ENCODE peak calls at places on chromosomes 6 and 20, in eight cellular contexts. One of them, this sample, is unnamed.

GRCh38 chr6:159608961-159609673 is 83.9 kb downstream of the SOD2 start:
- DNase-seq in fibroblast of the aortic adventitia: peak
- DNase-seq in heart left ventricle: no peak
- DNase-seq in thoracic aorta: no peak
- DNase-seq in left lung: no peak
- DNase-seq in ovary: no peak
- DNase-seq in testis: peak
- DNase-seq in colonic mucosa: no peak
- DNase-seq in this sample: no peak

GRCh38 chr20:39660965-39661364 is 698.8 kb downstream of the DHX35 start:
- DNase-seq in testis: no peak
- DNase-seq in colonic mucosa: no peak
- DNase-seq in thoracic aorta: no peak
- DNase-seq in ovary: no peak
- DNase-seq in heart left ventricle: no peak
- DNase-seq in left lung: no peak
- DNase-seq in fibroblast of the aortic adventitia: no peak
- DNase-seq in this sample: no peak

GRCh38 chr6:157732007-157732406 is 91.0 kb upstream of the SNX9 start:
- DNase-seq in thoracic aorta: no peak
- DNase-seq in testis: no peak
- DNase-seq in colonic mucosa: no peak
- DNase-seq in ovary: no peak
- DNase-seq in fibroblast of the aortic adventitia: no peak
- DNase-seq in left lung: no peak
- DNase-seq in heart left ventricle: no peak
- DNase-seq in this sample: no peak

GRCh38 chr6:168117942-168118341 is 38.9 kb upstream of the FRMD1 start:
- DNase-seq in left lung: no peak
- DNase-seq in fibroblast of the aortic adventitia: no peak
- DNase-seq in thoracic aorta: no peak
- DNase-seq in testis: no peak
- DNase-seq in ovary: peak
- DNase-seq in colonic mucosa: no peak
- DNase-seq in heart left ventricle: no peak
- DNase-seq in this sample: no peak

GRCh38 chr6:21526974-21527373 is 66.6 kb upstream of the SOX4 start:
- DNase-seq in testis: no peak
- DNase-seq in heart left ventricle: no peak
- DNase-seq in fibroblast of the aortic adventitia: no peak
- DNase-seq in colonic mucosa: no peak
- DNase-seq in left lung: no peak
- DNase-seq in thoracic aorta: no peak
- DNase-seq in ovary: no peak
- DNase-seq in this sample: no peak

GRCh38 chr6:47157063-47157462 is 114.9 kb upstream of the ADGRF1 start:
- DNase-seq in colonic mucosa: no peak
- DNase-seq in heart left ventricle: no peak
- DNase-seq in thoracic aorta: no peak
- DNase-seq in left lung: no peak
- DNase-seq in ovary: no peak
- DNase-seq in fibroblast of the aortic adventitia: no peak
- DNase-seq in testis: no peak
- DNase-seq in this sample: no peak

GRCh38 chr20:24958506-24959385 is 9.7 kb downstream of the CST7 start:
- DNase-seq in thoracic aorta: no peak
- DNase-seq in ovary: no peak
- DNase-seq in fibroblast of the aortic adventitia: no peak
- DNase-seq in heart left ventricle: no peak
- DNase-seq in left lung: no peak
- DNase-seq in testis: no peak
- DNase-seq in colonic mucosa: peak
- DNase-seq in this sample: no peak

GRCh38 chr6:136751478-136751956 is 40.8 kb downstream of the MAP3K5 start:
- DNase-seq in testis: no peak
- DNase-seq in thoracic aorta: no peak
- DNase-seq in fibroblast of the aortic adventitia: peak
- DNase-seq in ovary: no peak
- DNase-seq in left lung: no peak
- DNase-seq in colonic mucosa: peak
- DNase-seq in heart left ventricle: no peak
- DNase-seq in this sample: no peak

GRCh38 chr20:57434390-57434700 is 43.1 kb downstream of the RBM38 start:
- DNase-seq in ovary: no peak
- DNase-seq in thoracic aorta: no peak
- DNase-seq in testis: peak
- DNase-seq in fibroblast of the aortic adventitia: no peak
- DNase-seq in left lung: peak
- DNase-seq in colonic mucosa: no peak
- DNase-seq in heart left ventricle: no peak
- DNase-seq in this sample: no peak
- TF ChIP-seq CTCF in ovary: no peak
- TF ChIP-seq CTCF in thoracic aorta: no peak
- TF ChIP-seq CTCF in testis: no peak
- TF ChIP-seq CTCF in fibroblast of the aortic adventitia: no peak
- TF ChIP-seq CTCF in left lung: no peak
- TF ChIP-seq CTCF in colonic mucosa: no peak
- TF ChIP-seq CTCF in heart left ventricle: peak
- TF ChIP-seq CTCF in this sample: no peak

GRCh38 chr6:3841066-3841454 is 8.1 kb upstream of the FAM50B start:
- DNase-seq in testis: no peak
- DNase-seq in thoracic aorta: no peak
- DNase-seq in heart left ventricle: no peak
- DNase-seq in left lung: no peak
- DNase-seq in ovary: no peak
- DNase-seq in colonic mucosa: no peak
- DNase-seq in fibroblast of the aortic adventitia: peak
- DNase-seq in this sample: no peak

GRCh38 chr6:3841711-3842565 is 7.2 kb upstream of the FAM50B start:
- DNase-seq in testis: no peak
- DNase-seq in ovary: no peak
- DNase-seq in heart left ventricle: no peak
- DNase-seq in thoracic aorta: no peak
- DNase-seq in colonic mucosa: no peak
- DNase-seq in fibroblast of the aortic adventitia: peak
- DNase-seq in left lung: no peak
- DNase-seq in this sample: peak

GRCh38 chr6:3844097-3844463 is 5.1 kb upstream of the FAM50B start:
- DNase-seq in ovary: no peak
- DNase-seq in left lung: no peak
- DNase-seq in thoracic aorta: no peak
- DNase-seq in colonic mucosa: no peak
- DNase-seq in fibroblast of the aortic adventitia: peak
- DNase-seq in testis: no peak
- DNase-seq in heart left ventricle: no peak
- DNase-seq in this sample: no peak

GRCh38 chr6:3847521-3847920 is 1.7 kb upstream of the FAM50B start:
- DNase-seq in testis: no peak
- DNase-seq in heart left ventricle: no peak
- DNase-seq in thoracic aorta: no peak
- DNase-seq in left lung: no peak
- DNase-seq in colonic mucosa: no peak
- DNase-seq in ovary: no peak
- DNase-seq in fibroblast of the aortic adventitia: no peak
- DNase-seq in this sample: no peak

GRCh38 chr6:3843379-3844096 is 5.6 kb upstream of the FAM50B start:
- DNase-seq in colonic mucosa: no peak
- DNase-seq in testis: no peak
- DNase-seq in heart left ventricle: no peak
- DNase-seq in left lung: no peak
- DNase-seq in ovary: no peak
- DNase-seq in fibroblast of the aortic adventitia: no peak
- DNase-seq in thoracic aorta: no peak
- DNase-seq in this sample: no peak
- H3K4me3 ChIP-seq in colonic mucosa: no peak
- H3K4me3 ChIP-seq in testis: no peak
- H3K4me3 ChIP-seq in heart left ventricle: no peak
- H3K4me3 ChIP-seq in left lung: no peak
- H3K4me3 ChIP-seq in ovary: no peak
- H3K4me3 ChIP-seq in fibroblast of the aortic adventitia: no peak
- H3K4me3 ChIP-seq in thoracic aorta: no peak
- H3K4me3 ChIP-seq in this sample: no peak

GRCh38 chr6:137776256-137776655 is 90.8 kb upstream of the TNFAIP3 start:
- DNase-seq in heart left ventricle: no peak
- DNase-seq in testis: no peak
- DNase-seq in left lung: no peak
- DNase-seq in colonic mucosa: no peak
- DNase-seq in thoracic aorta: no peak
- DNase-seq in ovary: no peak
- DNase-seq in fibroblast of the aortic adventitia: no peak
- DNase-seq in this sample: no peak

GRCh38 chr6:137777299-137778075 is 89.6 kb upstream of the TNFAIP3 start:
- DNase-seq in left lung: no peak
- DNase-seq in thoracic aorta: no peak
- DNase-seq in colonic mucosa: no peak
- DNase-seq in heart left ventricle: no peak
- DNase-seq in ovary: no peak
- DNase-seq in testis: no peak
- DNase-seq in fibroblast of the aortic adventitia: peak
- DNase-seq in this sample: no peak

GRCh38 chr6:137775720-137776119 is 91.3 kb upstream of the TNFAIP3 start:
- DNase-seq in thoracic aorta: no peak
- DNase-seq in testis: no peak
- DNase-seq in heart left ventricle: no peak
- DNase-seq in colonic mucosa: no peak
- DNase-seq in left lung: no peak
- DNase-seq in fibroblast of the aortic adventitia: peak
- DNase-seq in ovary: no peak
- DNase-seq in this sample: no peak

GRCh38 chr6:137775192-137775591 is 91.9 kb upstream of the TNFAIP3 start:
- DNase-seq in left lung: no peak
- DNase-seq in thoracic aorta: no peak
- DNase-seq in heart left ventricle: no peak
- DNase-seq in ovary: no peak
- DNase-seq in colonic mucosa: no peak
- DNase-seq in fibroblast of the aortic adventitia: no peak
- DNase-seq in testis: no peak
- DNase-seq in this sample: no peak

GRCh38 chr6:137776786-137777185 is 90.3 kb upstream of the TNFAIP3 start:
- DNase-seq in left lung: no peak
- DNase-seq in thoracic aorta: no peak
- DNase-seq in testis: no peak
- DNase-seq in ovary: no peak
- DNase-seq in colonic mucosa: no peak
- DNase-seq in fibroblast of the aortic adventitia: peak
- DNase-seq in heart left ventricle: no peak
- DNase-seq in this sample: no peak
- TF ChIP-seq CTCF in left lung: no peak
- TF ChIP-seq CTCF in thoracic aorta: no peak
- TF ChIP-seq CTCF in testis: no peak
- TF ChIP-seq CTCF in ovary: no peak
- TF ChIP-seq CTCF in colonic mucosa: no peak
- TF ChIP-seq CTCF in fibroblast of the aortic adventitia: peak
- TF ChIP-seq CTCF in heart left ventricle: no peak
- TF ChIP-seq CTCF in this sample: no peak

GRCh38 chr20:49343246-49343645 is 65.4 kb upstream of the ZNFX1 start:
- DNase-seq in colonic mucosa: no peak
- DNase-seq in testis: no peak
- DNase-seq in heart left ventricle: no peak
- DNase-seq in left lung: no peak
- DNase-seq in ovary: no peak
- DNase-seq in thoracic aorta: no peak
- DNase-seq in fibroblast of the aortic adventitia: no peak
- DNase-seq in this sample: no peak
- H3K4me3 ChIP-seq in colonic mucosa: no peak
- H3K4me3 ChIP-seq in testis: no peak
- H3K4me3 ChIP-seq in heart left ventricle: no peak
- H3K4me3 ChIP-seq in left lung: no peak
- H3K4me3 ChIP-seq in ovary: no peak
- H3K4me3 ChIP-seq in thoracic aorta: no peak
- H3K4me3 ChIP-seq in fibroblast of the aortic adventitia: no peak
- H3K4me3 ChIP-seq in this sample: no peak

GRCh38 chr20:50717974-50718761 is 13.2 kb upstream of the PARD6B start:
- DNase-seq in thoracic aorta: no peak
- DNase-seq in colonic mucosa: no peak
- DNase-seq in ovary: no peak
- DNase-seq in fibroblast of the aortic adventitia: no peak
- DNase-seq in heart left ventricle: no peak
- DNase-seq in testis: no peak
- DNase-seq in left lung: no peak
- DNase-seq in this sample: no peak
- TF ChIP-seq CTCF in thoracic aorta: no peak
- TF ChIP-seq CTCF in colonic mucosa: no peak
- TF ChIP-seq CTCF in ovary: no peak
- TF ChIP-seq CTCF in fibroblast of the aortic adventitia: no peak
- TF ChIP-seq CTCF in heart left ventricle: no peak
- TF ChIP-seq CTCF in testis: no peak
- TF ChIP-seq CTCF in left lung: no peak
- TF ChIP-seq CTCF in this sample: no peak

GRCh38 chr6:72466971-72467566 is 154.8 kb upstream of the KCNQ5 start:
- DNase-seq in testis: no peak
- DNase-seq in ovary: no peak
- DNase-seq in colonic mucosa: no peak
- DNase-seq in heart left ventricle: no peak
- DNase-seq in fibroblast of the aortic adventitia: peak
- DNase-seq in left lung: no peak
- DNase-seq in thoracic aorta: no peak
- DNase-seq in this sample: no peak
- H3K4me3 ChIP-seq in testis: no peak
- H3K4me3 ChIP-seq in ovary: no peak
- H3K4me3 ChIP-seq in colonic mucosa: no peak
- H3K4me3 ChIP-seq in heart left ventricle: no peak
- H3K4me3 ChIP-seq in fibroblast of the aortic adventitia: no peak
- H3K4me3 ChIP-seq in left lung: no peak
- H3K4me3 ChIP-seq in thoracic aorta: no peak
- H3K4me3 ChIP-seq in this sample: no peak

GRCh38 chr6:130679684-130680083 is 147.5 kb upstream of the SMLR1 start:
- DNase-seq in ovary: no peak
- DNase-seq in heart left ventricle: no peak
- DNase-seq in colonic mucosa: no peak
- DNase-seq in testis: no peak
- DNase-seq in fibroblast of the aortic adventitia: no peak
- DNase-seq in thoracic aorta: no peak
- DNase-seq in left lung: no peak
- DNase-seq in this sample: no peak

GRCh38 chr6:130680118-130680517 is 147.1 kb upstream of the SMLR1 start:
- DNase-seq in left lung: no peak
- DNase-seq in heart left ventricle: no peak
- DNase-seq in colonic mucosa: no peak
- DNase-seq in testis: no peak
- DNase-seq in thoracic aorta: no peak
- DNase-seq in fibroblast of the aortic adventitia: peak
- DNase-seq in ovary: no peak
- DNase-seq in this sample: no peak

GRCh38 chr6:130681028-130681427 is 146.2 kb upstream of the SMLR1 start:
- DNase-seq in thoracic aorta: no peak
- DNase-seq in testis: no peak
- DNase-seq in colonic mucosa: no peak
- DNase-seq in ovary: no peak
- DNase-seq in left lung: no peak
- DNase-seq in fibroblast of the aortic adventitia: peak
- DNase-seq in heart left ventricle: no peak
- DNase-seq in this sample: peak

GRCh38 chr6:130683761-130684517 is 143.3 kb upstream of the SMLR1 start:
- DNase-seq in heart left ventricle: no peak
- DNase-seq in colonic mucosa: no peak
- DNase-seq in thoracic aorta: no peak
- DNase-seq in left lung: no peak
- DNase-seq in ovary: no peak
- DNase-seq in fibroblast of the aortic adventitia: no peak
- DNase-seq in testis: no peak
- DNase-seq in this sample: no peak
- TF ChIP-seq CTCF in heart left ventricle: no peak
- TF ChIP-seq CTCF in colonic mucosa: no peak
- TF ChIP-seq CTCF in thoracic aorta: no peak
- TF ChIP-seq CTCF in left lung: no peak
- TF ChIP-seq CTCF in ovary: no peak
- TF ChIP-seq CTCF in fibroblast of the aortic adventitia: no peak
- TF ChIP-seq CTCF in testis: no peak
- TF ChIP-seq CTCF in this sample: no peak

GRCh38 chr6:156419594-156419993 is 357.6 kb upstream of the ARID1B start:
- DNase-seq in ovary: no peak
- DNase-seq in thoracic aorta: no peak
- DNase-seq in heart left ventricle: no peak
- DNase-seq in colonic mucosa: no peak
- DNase-seq in testis: no peak
- DNase-seq in left lung: no peak
- DNase-seq in fibroblast of the aortic adventitia: no peak
- DNase-seq in this sample: no peak
- H3K4me3 ChIP-seq in ovary: no peak
- H3K4me3 ChIP-seq in thoracic aorta: no peak
- H3K4me3 ChIP-seq in heart left ventricle: no peak
- H3K4me3 ChIP-seq in colonic mucosa: no peak
- H3K4me3 ChIP-seq in testis: no peak
- H3K4me3 ChIP-seq in left lung: no peak
- H3K4me3 ChIP-seq in fibroblast of the aortic adventitia: no peak
- H3K4me3 ChIP-seq in this sample: no peak

This sample was measured in AG04449.